ENCODE peak calls at places on chromosomes 13 and 19, in four cellular contexts. One of them, this sample, is unnamed.

GRCh38 chr19:16518061-16518460 is 21.9 kb downstream of the C19orf44 start:
- DNase-seq in head of caudate nucleus: no peak
- DNase-seq in CD8-positive, alpha-beta memory T cell: no peak
- DNase-seq in central memory CD4-positive, alpha-beta T cell: no peak
- DNase-seq in this sample: no peak

GRCh38 chr13:50969691-50970090 is 60.1 kb downstream of the RNASEH2B start:
- DNase-seq in head of caudate nucleus: no peak
- DNase-seq in central memory CD4-positive, alpha-beta T cell: no peak
- DNase-seq in CD8-positive, alpha-beta memory T cell: no peak
- DNase-seq in this sample: no peak

GRCh38 chr13:113367771-113368170 is 3.8 kb upstream of the GRTP1 start:
- DNase-seq in central memory CD4-positive, alpha-beta T cell: no peak
- DNase-seq in CD8-positive, alpha-beta memory T cell: no peak
- DNase-seq in head of caudate nucleus: no peak
- DNase-seq in this sample: no peak

GRCh38 chr19:18590273-18591272 is 2.0 kb downstream of the REX1BD start:
- DNase-seq in CD8-positive, alpha-beta memory T cell: no peak
- DNase-seq in head of caudate nucleus: peak; percentile 81
- DNase-seq in central memory CD4-positive, alpha-beta T cell: no peak
- DNase-seq in this sample: peak; percentile 87

GRCh38 chr13:42970824-42971669 is 21.0 kb downstream of the EPSTI1 start:
- DNase-seq in CD8-positive, alpha-beta memory T cell: peak; percentile 41
- DNase-seq in central memory CD4-positive, alpha-beta T cell: peak; percentile 32
- DNase-seq in head of caudate nucleus: no peak
- DNase-seq in this sample: no peak

GRCh38 chr19:47489072-47489914 is 5.3 kb upstream of the KPTN start:
- DNase-seq in central memory CD4-positive, alpha-beta T cell: no peak
- DNase-seq in head of caudate nucleus: no peak
- DNase-seq in CD8-positive, alpha-beta memory T cell: no peak
- DNase-seq in this sample: no peak

GRCh38 chr13:31207630-31208549 is 8.1 kb downstream of the B3GLCT start:
- DNase-seq in CD8-positive, alpha-beta memory T cell: no peak
- DNase-seq in head of caudate nucleus: no peak
- DNase-seq in central memory CD4-positive, alpha-beta T cell: no peak
- DNase-seq in this sample: no peak

GRCh38 chr13:51675385-51675784 is 91.1 kb downstream of the WDFY2 start:
- DNase-seq in head of caudate nucleus: no peak
- DNase-seq in central memory CD4-positive, alpha-beta T cell: no peak
- DNase-seq in CD8-positive, alpha-beta memory T cell: no peak
- DNase-seq in this sample: no peak

GRCh38 chr19:30074741-30075460 is 132.9 kb downstream of the URI1 start:
- DNase-seq in central memory CD4-positive, alpha-beta T cell: no peak
- DNase-seq in CD8-positive, alpha-beta memory T cell: no peak
- DNase-seq in head of caudate nucleus: no peak
- DNase-seq in this sample: no peak

GRCh38 chr13:59924256-59924655 is 239.5 kb downstream of the DIAPH3 start:
- DNase-seq in head of caudate nucleus: no peak
- DNase-seq in central memory CD4-positive, alpha-beta T cell: no peak
- DNase-seq in CD8-positive, alpha-beta memory T cell: no peak
- DNase-seq in this sample: no peak

GRCh38 chr13:46143239-46143701 is 38.4 kb upstream of the CPB2 start:
- DNase-seq in head of caudate nucleus: no peak
- DNase-seq in central memory CD4-positive, alpha-beta T cell: no peak
- DNase-seq in CD8-positive, alpha-beta memory T cell: no peak
- DNase-seq in this sample: no peak

GRCh38 chr19:50723069-50723468 is at the start of gene CLEC11A:
- DNase-seq in central memory CD4-positive, alpha-beta T cell: no peak
- DNase-seq in CD8-positive, alpha-beta memory T cell: no peak
- DNase-seq in head of caudate nucleus: no peak
- DNase-seq in this sample: no peak

GRCh38 chr13:35472308-35473008 is 4.0 kb downstream of the MAB21L1 start:
- DNase-seq in central memory CD4-positive, alpha-beta T cell: no peak
- DNase-seq in CD8-positive, alpha-beta memory T cell: no peak
- DNase-seq in head of caudate nucleus: no peak
- DNase-seq in this sample: no peak

GRCh38 chr19:38229585-38230073 is 5.6 kb upstream of the DPF1 start:
- DNase-seq in head of caudate nucleus: peak; percentile 88
- DNase-seq in central memory CD4-positive, alpha-beta T cell: peak; percentile 42
- DNase-seq in CD8-positive, alpha-beta memory T cell: peak; percentile 52
- DNase-seq in this sample: peak; percentile 96

GRCh38 chr13:27043013-27043412 is 128.6 kb downstream of the USP12 start:
- DNase-seq in CD8-positive, alpha-beta memory T cell: no peak
- DNase-seq in central memory CD4-positive, alpha-beta T cell: no peak
- DNase-seq in head of caudate nucleus: peak; percentile 60
- DNase-seq in this sample: peak; percentile 70

GRCh38 chr19:43754562-43755255 is at the start of gene SMG9:
- DNase-seq in central memory CD4-positive, alpha-beta T cell: peak; percentile 99
- DNase-seq in CD8-positive, alpha-beta memory T cell: peak; percentile 99
- DNase-seq in head of caudate nucleus: peak; percentile 87
- DNase-seq in this sample: peak; percentile 98

GRCh38 chr13:24097064-24097463 is 63.5 kb upstream of the SPATA13 start:
- DNase-seq in CD8-positive, alpha-beta memory T cell: no peak
- DNase-seq in head of caudate nucleus: peak; percentile 50
- DNase-seq in central memory CD4-positive, alpha-beta T cell: no peak
- DNase-seq in this sample: peak; percentile 79

GRCh38 chr19:38290631-38291147 is 13.4 kb upstream of the C19orf33 start:
- DNase-seq in central memory CD4-positive, alpha-beta T cell: no peak
- DNase-seq in head of caudate nucleus: no peak
- DNase-seq in CD8-positive, alpha-beta memory T cell: no peak
- DNase-seq in this sample: no peak

GRCh38 chr19:18444513-18444912 is 6.6 kb upstream of the ISYNA1 start:
- DNase-seq in head of caudate nucleus: no peak
- DNase-seq in central memory CD4-positive, alpha-beta T cell: no peak
- DNase-seq in CD8-positive, alpha-beta memory T cell: no peak
- DNase-seq in this sample: no peak

GRCh38 chr13:42486711-42487198 is 87.2 kb upstream of the TNFSF11 start:
- DNase-seq in head of caudate nucleus: no peak
- DNase-seq in central memory CD4-positive, alpha-beta T cell: no peak
- DNase-seq in CD8-positive, alpha-beta memory T cell: no peak
- DNase-seq in this sample: no peak

GRCh38 chr19:43545981-43546380 is 13.0 kb downstream of the ZNF575 start:
- DNase-seq in central memory CD4-positive, alpha-beta T cell: no peak
- DNase-seq in CD8-positive, alpha-beta memory T cell: no peak
- DNase-seq in head of caudate nucleus: no peak
- DNase-seq in this sample: no peak

GRCh38 chr13:58712191-58712590 is 1080.6 kb downstream of the PCDH17 start:
- DNase-seq in central memory CD4-positive, alpha-beta T cell: no peak
- DNase-seq in CD8-positive, alpha-beta memory T cell: no peak
- DNase-seq in head of caudate nucleus: no peak
- DNase-seq in this sample: no peak

GRCh38 chr19:32567486-32567885 is 13.5 kb upstream of the PDCD5 start:
- DNase-seq in central memory CD4-positive, alpha-beta T cell: no peak
- DNase-seq in CD8-positive, alpha-beta memory T cell: no peak
- DNase-seq in head of caudate nucleus: no peak
- DNase-seq in this sample: no peak

GRCh38 chr13:113545455-113545930 is 39.1 kb upstream of the TFDP1 start:
- DNase-seq in head of caudate nucleus: no peak
- DNase-seq in CD8-positive, alpha-beta memory T cell: no peak
- DNase-seq in central memory CD4-positive, alpha-beta T cell: no peak
- DNase-seq in this sample: peak; percentile 20

GRCh38 chr13:36858285-36858684 is 39.3 kb downstream of the RFXAP start:
- DNase-seq in CD8-positive, alpha-beta memory T cell: no peak
- DNase-seq in central memory CD4-positive, alpha-beta T cell: no peak
- DNase-seq in head of caudate nucleus: no peak
- DNase-seq in this sample: no peak

GRCh38 chr13:27744861-27745260 is 47.4 kb upstream of the GSX1 start:
- DNase-seq in head of caudate nucleus: no peak
- DNase-seq in central memory CD4-positive, alpha-beta T cell: no peak
- DNase-seq in CD8-positive, alpha-beta memory T cell: no peak
- DNase-seq in this sample: peak; percentile 3

GRCh38 chr19:49570997-49571676 is 9.2 kb downstream of the NOSIP start:
- DNase-seq in head of caudate nucleus: no peak
- DNase-seq in CD8-positive, alpha-beta memory T cell: no peak
- DNase-seq in central memory CD4-positive, alpha-beta T cell: no peak
- DNase-seq in this sample: no peak

GRCh38 chr13:75749407-75749806 is 113.3 kb downstream of the LMO7 start:
- DNase-seq in CD8-positive, alpha-beta memory T cell: no peak
- DNase-seq in head of caudate nucleus: no peak
- DNase-seq in central memory CD4-positive, alpha-beta T cell: no peak
- DNase-seq in this sample: no peak

GRCh38 chr19:10270180-10270615 is 722 bp upstream of the ICAM1 start:
- DNase-seq in CD8-positive, alpha-beta memory T cell: peak; percentile 44
- DNase-seq in head of caudate nucleus: no peak
- DNase-seq in central memory CD4-positive, alpha-beta T cell: peak; percentile 68
- DNase-seq in this sample: no peak

GRCh38 chr19:40006273-40006691 is 9.4 kb downstream of the ZNF546 start:
- DNase-seq in head of caudate nucleus: no peak
- DNase-seq in central memory CD4-positive, alpha-beta T cell: no peak
- DNase-seq in CD8-positive, alpha-beta memory T cell: no peak
- DNase-seq in this sample: no peak

GRCh38 chr13:47546265-47546962 is 454.7 kb downstream of the SUCLA2 start:
- DNase-seq in head of caudate nucleus: no peak
- DNase-seq in CD8-positive, alpha-beta memory T cell: no peak
- DNase-seq in central memory CD4-positive, alpha-beta T cell: no peak
- DNase-seq in this sample: no peak

GRCh38 chr19:10292206-10292788 is 2.5 kb downstream of the ICAM5 start:
- DNase-seq in head of caudate nucleus: peak; percentile 25
- DNase-seq in central memory CD4-positive, alpha-beta T cell: peak; percentile 38
- DNase-seq in CD8-positive, alpha-beta memory T cell: peak; percentile 55
- DNase-seq in this sample: no peak

GRCh38 chr13:50589139-50589538 is 254.4 kb downstream of the DLEU7 start:
- DNase-seq in CD8-positive, alpha-beta memory T cell: no peak
- DNase-seq in head of caudate nucleus: no peak
- DNase-seq in central memory CD4-positive, alpha-beta T cell: no peak
- DNase-seq in this sample: no peak

GRCh38 chr19:1837222-1837565 is 11.1 kb downstream of the REXO1 start:
- DNase-seq in head of caudate nucleus: no peak
- DNase-seq in CD8-positive, alpha-beta memory T cell: no peak
- DNase-seq in central memory CD4-positive, alpha-beta T cell: no peak
- DNase-seq in this sample: no peak

GRCh38 chr19:6230991-6231448 is 48.8 kb downstream of the MLLT1 start:
- DNase-seq in central memory CD4-positive, alpha-beta T cell: no peak
- DNase-seq in head of caudate nucleus: no peak
- DNase-seq in CD8-positive, alpha-beta memory T cell: no peak
- DNase-seq in this sample: no peak

GRCh38 chr13:51628059-51628852 is 44.0 kb downstream of the WDFY2 start:
- DNase-seq in central memory CD4-positive, alpha-beta T cell: no peak
- DNase-seq in CD8-positive, alpha-beta memory T cell: no peak
- DNase-seq in head of caudate nucleus: no peak
- DNase-seq in this sample: no peak